ENCODE peak calls at places on chromosomes 5 and 9, in six cellular contexts. V, E, B, R, L and P are unnamed samples.

GRCh38 chr5:55101556-55102276 is 730 bp upstream of the GZMA start:
- DNase-seq in V (no peak), E (no peak), B (no peak), R (no peak), L (no peak), P (no peak)

GRCh38 chr5:39427225-39427624 is 2.4 kb upstream of the DAB2 start:
- DNase-seq in V (no peak), R (no peak), L (no peak), E (no peak), B (no peak), P (no peak)

GRCh38 chr9:107154766-107155165 is 128.3 kb upstream of the RAD23B start:
- DNase-seq in B (no peak), L (no peak), E (no peak), R (no peak), V (no peak), P (no peak)

GRCh38 chr5:62041364-62041763 is 264.6 kb upstream of the KIF2A start:
- DNase-seq in V (no peak), B (no peak), E (no peak), L (no peak), R (no peak), P (no peak)

GRCh38 chr5:163807781-163808180 is 302.4 kb downstream of the MAT2B start:
- DNase-seq in B (no peak), L (no peak), V (no peak), E (no peak), R (no peak), P (no peak)

GRCh38 chr9:69097053-69097452 is 61.5 kb downstream of the FXN start:
- DNase-seq in V (no peak), R (no peak), E (no peak), B (no peak), L (no peak), P (no peak)

GRCh38 chr9:120625222-120625621 is 45.3 kb upstream of the CDK5RAP2 start:
- DNase-seq in R (no peak), V (no peak), E (no peak), B (no peak), L (no peak), P (no peak)

GRCh38 chr5:89095341-89095740 is 212.4 kb upstream of the MEF2C start:
- DNase-seq in R (peak), L (no peak), V (no peak), B (no peak), E (no peak), P (no peak)

GRCh38 chr9:5910413-5911057 is 19.8 kb downstream of the MLANA start:
- DNase-seq in V (no peak), R (no peak), E (no peak), L (no peak), B (no peak), P (no peak)

GRCh38 chr5:123786411-123786810 is 274.4 kb downstream of the CSNK1G3 start:
- DNase-seq in E (no peak), L (no peak), R (no peak), B (no peak), V (no peak), P (no peak)

GRCh38 chr5:63101870-63102269 is 523.3 kb downstream of the LRRC70 start:
- DNase-seq in L (no peak), E (no peak), V (no peak), B (no peak), R (no peak), P (no peak)
- TF ChIP-seq GABPA in L (no peak), E (no peak), V (no peak), B (no peak), R (no peak), P (no peak)

GRCh38 chr5:136157514-136157913 is 24.9 kb downstream of the SMAD5 start:
- DNase-seq in L (no peak), V (no peak), B (no peak), R (no peak), E (no peak), P (no peak)

GRCh38 chr5:136159457-136159856 is 26.8 kb downstream of the SMAD5 start:
- DNase-seq in L (no peak), B (no peak), E (no peak), V (no peak), R (no peak), P (no peak)

GRCh38 chr5:136153581-136154236 is 21.1 kb downstream of the SMAD5 start:
- DNase-seq in L (no peak), R (no peak), B (no peak), V (no peak), E (no peak), P (no peak)

GRCh38 chr5:136155078-136155477 is 22.4 kb downstream of the SMAD5 start:
- DNase-seq in E (no peak), R (no peak), B (no peak), L (no peak), V (no peak), P (no peak)

GRCh38 chr5:136155769-136156168 is 23.1 kb downstream of the SMAD5 start:
- DNase-seq in L (no peak), B (no peak), E (no peak), V (no peak), R (no peak), P (no peak)
- TF ChIP-seq POLR2AphosphoS5 in L (no peak), B (no peak), E (no peak), V (no peak), R (no peak), P (no peak)

GRCh38 chr5:121691478-121691877 is 160.2 kb upstream of the FTMT start:
- DNase-seq in E (no peak), R (no peak), B (peak), L (no peak), V (peak), P (no peak)
- H3K27ac ChIP-seq in E (no peak), R (no peak), B (peak), L (no peak), V (peak), P (no peak)

GRCh38 chr5:160479926-160480325 is 58.3 kb downstream of the PTTG1 start:
- DNase-seq in E (no peak), V (no peak), B (no peak), R (no peak), L (no peak), P (no peak)
- TF ChIP-seq GABPA in E (no peak), V (no peak), B (no peak), R (no peak), L (no peak), P (no peak)

GRCh38 chr5:107670927-107671741 is at the start of gene EFNA5:
- DNase-seq in V (no peak), E (peak), L (no peak), B (no peak), R (no peak), P (no peak)

GRCh38 chr5:107671742-107672211 is 1.0 kb upstream of the EFNA5 start:
- DNase-seq in E (peak), R (no peak), B (no peak), V (no peak), L (no peak), P (no peak)

GRCh38 chr5:107673106-107673367 is 2.3 kb upstream of the EFNA5 start:
- DNase-seq in E (no peak), R (no peak), B (no peak), L (no peak), V (no peak), P (no peak)

GRCh38 chr5:107673368-107674136 is 2.8 kb upstream of the EFNA5 start:
- DNase-seq in V (peak), R (peak), B (peak), L (peak), E (peak), P (peak)

DNA sequence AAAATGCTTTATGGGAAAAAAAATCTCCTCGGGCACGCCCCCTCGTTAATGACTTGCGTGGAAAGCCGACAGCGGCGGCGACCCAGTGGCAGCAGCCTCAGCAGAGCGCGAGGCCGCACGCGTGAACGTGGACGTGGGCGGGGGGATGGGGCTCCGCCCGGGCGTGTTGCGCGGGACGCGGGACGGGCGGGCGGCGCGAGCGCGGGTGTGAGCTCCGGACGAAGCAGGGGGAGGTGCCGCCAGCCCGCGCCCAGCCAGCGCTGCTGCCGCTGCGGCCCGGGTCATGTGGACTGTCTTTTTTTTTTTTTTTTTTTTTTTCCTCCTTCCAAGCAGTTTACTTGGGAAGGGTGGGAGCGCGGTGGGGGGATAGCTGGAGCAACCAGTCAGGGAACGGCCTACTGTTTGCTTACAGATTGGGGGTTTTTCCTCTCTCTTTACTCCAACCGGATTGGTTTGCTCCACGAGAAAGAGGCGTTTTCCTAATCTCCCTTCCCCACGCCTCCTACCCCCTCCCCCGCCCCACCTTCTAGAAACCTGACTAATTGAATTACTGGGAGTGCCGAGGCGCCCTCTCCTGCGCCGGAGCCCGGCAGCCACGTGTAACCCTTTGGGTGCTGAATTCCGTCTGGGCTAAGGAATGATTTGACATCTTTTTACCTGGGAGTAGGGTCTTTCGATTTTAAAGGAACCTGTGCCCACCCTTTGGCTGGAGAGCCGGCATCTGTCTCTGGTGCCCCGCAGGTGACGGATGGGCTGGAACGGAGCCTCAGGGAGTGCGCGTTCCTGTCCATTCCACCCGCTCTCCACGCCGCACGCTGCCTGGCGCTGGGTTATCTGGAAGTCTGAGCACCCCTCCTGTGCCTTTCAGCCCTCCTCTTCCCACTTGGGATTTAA is 1.7 kb upstream of the EFNA5 start:
- DNase-seq in R (no peak), E (peak), V (peak), L (peak), B (peak), P (no peak)
- TF ChIP-seq POLR2AphosphoS5 in R (no peak), E (peak), V (no peak), L (no peak), B (no peak), P (no peak)

GRCh38 chr5:103262422-103262871 is 3.9 kb downstream of the MACIR start:
- DNase-seq in V (no peak), R (no peak), B (no peak), L (no peak), E (no peak), P (no peak)

GRCh38 chr5:103259705-103260355 is 1.3 kb downstream of the MACIR start:
- DNase-seq in E (no peak), R (no peak), V (peak), L (no peak), B (peak), P (no peak)

GRCh38 chr5:103263054-103263453 is 4.5 kb downstream of the MACIR start:
- DNase-seq in E (no peak), R (no peak), L (no peak), V (no peak), B (no peak), P (no peak)

GRCh38 chr5:103258957-103259704 is 568 bp downstream of the MACIR start:
- DNase-seq in L (no peak), V (peak), B (peak), E (peak), R (no peak), P (peak)

DNA sequence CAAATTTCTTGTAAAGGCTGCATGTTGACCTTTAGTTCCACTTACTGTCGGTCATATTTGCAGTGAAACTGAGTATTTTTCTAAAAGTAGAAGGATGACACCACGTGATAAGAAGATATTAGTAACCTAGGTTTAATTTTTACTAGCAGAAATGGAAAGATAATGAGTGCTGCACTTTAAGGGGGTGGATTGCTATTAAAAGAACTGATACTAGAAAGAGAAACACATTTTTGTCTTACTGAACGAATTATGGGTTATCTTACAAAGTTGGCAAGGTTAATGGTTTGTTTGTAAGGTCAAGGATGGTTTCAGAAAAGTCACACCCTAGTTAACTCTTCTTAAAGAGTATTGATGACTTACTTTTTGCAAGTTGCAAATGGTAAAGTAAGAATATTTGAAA is 2.4 kb downstream of the MACIR start:
- DNase-seq in B (no peak), R (peak), L (no peak), E (no peak), V (no peak), P (no peak)
- H3K27ac ChIP-seq in B (no peak), R (peak), L (no peak), E (no peak), V (no peak), P (no peak)

GRCh38 chr9:75210215-75210614 is 121.9 kb downstream of the OSTF1 start:
- DNase-seq in B (no peak), L (no peak), R (no peak), V (no peak), E (no peak), P (no peak)
- TF ChIP-seq GABPA in B (no peak), L (no peak), R (no peak), V (no peak), E (no peak), P (no peak)

GRCh38 chr9:20148416-20148815 is 359.6 kb upstream of the SLC24A2 start:
- DNase-seq in R (no peak), E (no peak), B (no peak), V (no peak), L (no peak), P (no peak)
- TF ChIP-seq POLR2AphosphoS5 in R (no peak), E (no peak), B (no peak), V (no peak), L (no peak), P (no peak)